ENCODE peak calls at places on chromosome 2, in nine cellular contexts. One of them, this sample, is unnamed.

GRCh38 chr2:158497486-158497885 is 40.7 kb downstream of the PKP4 start:
- DNase-seq in K562: no peak
- DNase-seq in suprapubic skin: no peak
- DNase-seq in stomach: no peak
- DNase-seq in sigmoid colon: no peak
- DNase-seq in esophagus muscularis mucosa: no peak
- DNase-seq in HepG2: peak; percentile 55
- DNase-seq in upper lobe of left lung: no peak
- DNase-seq in H1: no peak
- DNase-seq in this sample: no peak

GRCh38 chr2:44741507-44741906 is 200.0 kb upstream of the SIX3 start:
- DNase-seq in K562: no peak
- DNase-seq in suprapubic skin: no peak
- DNase-seq in stomach: no peak
- DNase-seq in sigmoid colon: no peak
- DNase-seq in esophagus muscularis mucosa: no peak
- DNase-seq in HepG2: peak; percentile 31
- DNase-seq in upper lobe of left lung: no peak
- DNase-seq in H1: no peak
- DNase-seq in this sample: no peak

GRCh38 chr2:127479219-127479825 is 47.0 kb downstream of the IWS1 start:
- DNase-seq in K562: peak; percentile 27
- DNase-seq in suprapubic skin: no peak
- DNase-seq in stomach: no peak
- DNase-seq in sigmoid colon: no peak
- DNase-seq in esophagus muscularis mucosa: no peak
- DNase-seq in HepG2: peak; percentile 73
- DNase-seq in upper lobe of left lung: no peak
- DNase-seq in H1: no peak
- DNase-seq in this sample: no peak

GRCh38 chr2:215366440-215367032 is 54.7 kb downstream of the ATIC start:
- DNase-seq in K562: no peak
- DNase-seq in suprapubic skin: no peak
- DNase-seq in stomach: no peak
- DNase-seq in sigmoid colon: no peak
- DNase-seq in esophagus muscularis mucosa: no peak
- DNase-seq in HepG2: no peak
- DNase-seq in upper lobe of left lung: no peak
- DNase-seq in H1: no peak
- DNase-seq in this sample: no peak

GRCh38 chr2:226031078-226031937 is 631.8 kb downstream of the NYAP2 start:
- DNase-seq in K562: no peak
- DNase-seq in suprapubic skin: peak; percentile 86
- DNase-seq in stomach: peak; percentile 31
- DNase-seq in sigmoid colon: peak; percentile 79
- DNase-seq in esophagus muscularis mucosa: no peak
- DNase-seq in HepG2: peak; percentile 73
- DNase-seq in upper lobe of left lung: peak; percentile 89
- DNase-seq in H1: peak; percentile 68
- DNase-seq in this sample: peak; percentile 17

GRCh38 chr2:187003038-187003543 is 154.1 kb upstream of the ZSWIM2 start:
- DNase-seq in K562: peak; percentile 62
- DNase-seq in suprapubic skin: no peak
- DNase-seq in stomach: no peak
- DNase-seq in sigmoid colon: no peak
- DNase-seq in esophagus muscularis mucosa: no peak
- DNase-seq in HepG2: no peak
- DNase-seq in upper lobe of left lung: peak; percentile 71
- DNase-seq in H1: no peak
- DNase-seq in this sample: no peak

GRCh38 chr2:240293865-240294461 is 141.5 kb upstream of the GPC1 start:
- DNase-seq in K562: no peak
- DNase-seq in suprapubic skin: no peak
- DNase-seq in stomach: no peak
- DNase-seq in sigmoid colon: no peak
- DNase-seq in esophagus muscularis mucosa: peak; percentile 89
- DNase-seq in HepG2: no peak
- DNase-seq in upper lobe of left lung: no peak
- DNase-seq in H1: no peak
- DNase-seq in this sample: no peak

GRCh38 chr2:100196786-100197494 is 54.5 kb upstream of the AFF3 start:
- DNase-seq in K562: no peak
- DNase-seq in suprapubic skin: no peak
- DNase-seq in stomach: no peak
- DNase-seq in sigmoid colon: peak; percentile 75
- DNase-seq in esophagus muscularis mucosa: no peak
- DNase-seq in HepG2: no peak
- DNase-seq in upper lobe of left lung: peak; percentile 60
- DNase-seq in H1: no peak
- DNase-seq in this sample: no peak

GRCh38 chr2:112163541-112163981 is 25.4 kb downstream of the FBLN7 start:
- DNase-seq in K562: no peak
- DNase-seq in suprapubic skin: peak; percentile 24
- DNase-seq in stomach: no peak
- DNase-seq in sigmoid colon: no peak
- DNase-seq in esophagus muscularis mucosa: no peak
- DNase-seq in HepG2: no peak
- DNase-seq in upper lobe of left lung: no peak
- DNase-seq in H1: no peak
- DNase-seq in this sample: no peak

GRCh38 chr2:175167076-175167791 is 769 bp downstream of the ATF2 start:
- DNase-seq in K562: peak; percentile 75
- DNase-seq in suprapubic skin: no peak
- DNase-seq in stomach: no peak
- DNase-seq in sigmoid colon: no peak
- DNase-seq in esophagus muscularis mucosa: no peak
- DNase-seq in HepG2: peak; percentile 40
- DNase-seq in upper lobe of left lung: no peak
- DNase-seq in H1: no peak
- DNase-seq in this sample: peak; percentile 33

GRCh38 chr2:175169191-175169590 is 1.2 kb upstream of the ATF2 start:
- DNase-seq in K562: no peak
- DNase-seq in suprapubic skin: no peak
- DNase-seq in stomach: no peak
- DNase-seq in sigmoid colon: no peak
- DNase-seq in esophagus muscularis mucosa: no peak
- DNase-seq in HepG2: no peak
- DNase-seq in upper lobe of left lung: no peak
- DNase-seq in H1: no peak
- DNase-seq in this sample: no peak

GRCh38 chr2:175166216-175166824 is 1.7 kb downstream of the ATF2 start:
- DNase-seq in K562: no peak
- DNase-seq in suprapubic skin: no peak
- DNase-seq in stomach: no peak
- DNase-seq in sigmoid colon: no peak
- DNase-seq in esophagus muscularis mucosa: no peak
- DNase-seq in HepG2: no peak
- DNase-seq in upper lobe of left lung: no peak
- DNase-seq in H1: no peak
- DNase-seq in this sample: no peak

GRCh38 chr2:175167792-175168563 is at the start of gene ATF2:
- DNase-seq in K562: peak; percentile 98
- DNase-seq in suprapubic skin: peak; percentile 99
- DNase-seq in stomach: peak; percentile 97
- DNase-seq in sigmoid colon: peak; percentile 100
- DNase-seq in esophagus muscularis mucosa: peak; percentile 100
- DNase-seq in HepG2: peak; percentile 100
- DNase-seq in upper lobe of left lung: peak; percentile 96
- DNase-seq in H1: peak; percentile 100
- DNase-seq in this sample: peak; percentile 98

DNA sequence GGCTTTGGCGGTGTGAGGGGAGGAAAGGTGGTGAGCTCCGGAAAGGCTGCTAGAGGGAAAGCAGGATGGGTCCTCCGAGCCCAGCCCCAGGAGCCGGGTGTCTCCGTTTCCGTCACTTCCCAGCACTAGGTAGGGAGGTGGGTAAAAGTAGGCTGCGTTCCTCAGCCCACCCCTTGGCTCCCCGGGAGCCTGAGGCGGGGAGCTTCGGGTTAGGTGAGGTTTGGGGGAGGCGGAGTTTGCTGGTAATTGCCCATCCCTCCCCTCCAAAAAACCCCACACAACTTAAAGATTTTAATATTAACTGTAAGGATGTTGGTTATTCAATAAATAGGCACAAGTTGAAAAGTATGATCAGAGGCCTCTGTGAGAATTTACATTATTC is 552 bp upstream of the ATF2 start:
- DNase-seq in K562: no peak
- DNase-seq in suprapubic skin: no peak
- DNase-seq in stomach: no peak
- DNase-seq in sigmoid colon: no peak
- DNase-seq in esophagus muscularis mucosa: no peak
- DNase-seq in HepG2: no peak
- DNase-seq in upper lobe of left lung: no peak
- DNase-seq in H1: no peak
- DNase-seq in this sample: no peak
- TF ChIP-seq POLR2A in K562: peak; percentile 87
- TF ChIP-seq POLR2A in suprapubic skin: no peak
- TF ChIP-seq POLR2A in stomach: peak; percentile 80
- TF ChIP-seq POLR2A in sigmoid colon: peak; percentile 47
- TF ChIP-seq POLR2A in esophagus muscularis mucosa: peak; percentile 50
- TF ChIP-seq POLR2A in HepG2: peak; percentile 65
- TF ChIP-seq POLR2A in upper lobe of left lung: peak; percentile 38
- TF ChIP-seq POLR2A in H1: peak; percentile 76
- TF ChIP-seq POLR2A in this sample: no peak

DNA sequence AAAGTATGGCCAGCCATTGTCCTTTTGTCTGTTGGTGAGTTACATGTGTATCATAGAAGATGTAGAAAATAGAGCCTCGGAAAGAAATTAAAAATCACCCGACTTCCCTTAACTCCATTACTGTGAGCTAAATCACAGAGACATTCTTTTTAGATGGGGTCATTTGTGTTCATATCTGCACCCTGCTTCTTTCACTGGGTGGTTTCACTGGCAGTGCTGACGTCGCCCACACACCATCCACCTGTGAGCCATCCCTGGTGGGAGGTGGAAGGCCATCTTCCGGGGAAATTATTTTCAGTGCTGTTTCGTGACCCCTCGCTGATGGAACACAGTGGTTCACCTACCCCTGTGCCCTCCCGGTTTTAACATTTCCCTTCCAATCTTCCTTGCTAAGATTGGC is 21.2 kb downstream of the SH3BP4 start:
- DNase-seq in K562: no peak
- DNase-seq in suprapubic skin: no peak
- DNase-seq in stomach: no peak
- DNase-seq in sigmoid colon: no peak
- DNase-seq in esophagus muscularis mucosa: no peak
- DNase-seq in HepG2: no peak
- DNase-seq in upper lobe of left lung: no peak
- DNase-seq in H1: no peak
- DNase-seq in this sample: no peak
- TF ChIP-seq EP300 in K562: no peak
- TF ChIP-seq EP300 in suprapubic skin: no peak
- TF ChIP-seq EP300 in stomach: no peak
- TF ChIP-seq EP300 in sigmoid colon: no peak
- TF ChIP-seq EP300 in esophagus muscularis mucosa: no peak
- TF ChIP-seq EP300 in HepG2: no peak
- TF ChIP-seq EP300 in upper lobe of left lung: no peak
- TF ChIP-seq EP300 in H1: no peak
- TF ChIP-seq EP300 in this sample: no peak

GRCh38 chr2:30272761-30273573 is 41.6 kb downstream of the LBH start:
- DNase-seq in K562: no peak
- DNase-seq in suprapubic skin: no peak
- DNase-seq in stomach: no peak
- DNase-seq in sigmoid colon: no peak
- DNase-seq in esophagus muscularis mucosa: no peak
- DNase-seq in HepG2: no peak
- DNase-seq in upper lobe of left lung: no peak
- DNase-seq in H1: no peak
- DNase-seq in this sample: peak; percentile 29
- TF ChIP-seq POLR2AphosphoS5 in K562: no peak
- TF ChIP-seq POLR2AphosphoS5 in suprapubic skin: no peak
- TF ChIP-seq POLR2AphosphoS5 in stomach: no peak
- TF ChIP-seq POLR2AphosphoS5 in sigmoid colon: no peak
- TF ChIP-seq POLR2AphosphoS5 in esophagus muscularis mucosa: peak; percentile 18
- TF ChIP-seq POLR2AphosphoS5 in HepG2: no peak
- TF ChIP-seq POLR2AphosphoS5 in upper lobe of left lung: no peak
- TF ChIP-seq POLR2AphosphoS5 in H1: no peak
- TF ChIP-seq POLR2AphosphoS5 in this sample: no peak

DNA sequence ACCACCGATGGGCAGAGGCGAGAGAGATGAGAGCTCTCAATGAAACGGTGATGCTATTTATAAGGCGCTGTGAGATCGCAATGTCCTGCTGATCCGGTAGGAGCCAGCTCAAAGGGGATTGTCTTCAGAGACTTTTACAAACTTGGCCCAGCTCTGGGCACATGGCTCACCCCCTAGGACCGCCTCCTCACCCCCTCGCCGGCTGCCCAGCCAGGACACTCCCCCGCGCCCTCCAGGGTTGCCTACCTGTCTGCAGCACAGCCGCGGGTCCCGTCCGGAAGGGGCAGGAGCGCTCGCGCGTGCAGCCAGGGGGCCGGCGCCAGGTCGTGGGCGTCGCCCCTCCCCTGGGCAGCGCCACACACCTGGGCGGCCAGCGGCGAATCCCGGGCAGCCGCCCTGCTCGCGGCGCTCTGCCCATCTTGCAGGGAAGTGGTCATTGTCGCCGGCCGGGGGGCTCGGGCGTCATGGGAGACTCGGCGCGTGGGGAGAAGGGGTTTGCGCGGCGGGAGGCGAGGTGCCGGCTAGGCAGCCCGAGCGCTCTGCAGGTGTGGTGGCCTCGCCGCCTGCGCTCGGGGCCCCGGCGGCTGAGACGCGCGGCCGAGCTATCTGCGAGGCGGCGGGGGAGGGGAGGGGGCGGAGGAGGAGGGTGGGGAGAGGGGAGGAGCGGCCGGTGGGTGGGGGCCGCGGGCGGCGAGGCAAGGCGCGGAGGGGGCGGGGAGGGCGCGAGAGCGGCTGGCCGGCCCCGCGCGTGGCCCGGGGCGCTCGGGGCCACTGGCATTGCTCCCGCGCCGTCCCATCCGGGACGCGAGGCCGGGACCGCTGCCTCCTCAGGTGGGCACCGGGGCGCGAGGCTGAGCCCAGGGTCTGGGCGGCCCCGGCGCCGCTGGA is at the start of gene GRB14:
- DNase-seq in K562: no peak
- DNase-seq in suprapubic skin: no peak
- DNase-seq in stomach: peak; percentile 45
- DNase-seq in sigmoid colon: no peak
- DNase-seq in esophagus muscularis mucosa: no peak
- DNase-seq in HepG2: peak; percentile 32
- DNase-seq in upper lobe of left lung: peak; percentile 90
- DNase-seq in H1: peak; percentile 62
- DNase-seq in this sample: peak; percentile 25
- TF ChIP-seq POLR2A in K562: no peak
- TF ChIP-seq POLR2A in suprapubic skin: no peak
- TF ChIP-seq POLR2A in stomach: no peak
- TF ChIP-seq POLR2A in sigmoid colon: no peak
- TF ChIP-seq POLR2A in esophagus muscularis mucosa: no peak
- TF ChIP-seq POLR2A in HepG2: no peak
- TF ChIP-seq POLR2A in upper lobe of left lung: no peak
- TF ChIP-seq POLR2A in H1: peak; percentile 83
- TF ChIP-seq POLR2A in this sample: no peak

DNA sequence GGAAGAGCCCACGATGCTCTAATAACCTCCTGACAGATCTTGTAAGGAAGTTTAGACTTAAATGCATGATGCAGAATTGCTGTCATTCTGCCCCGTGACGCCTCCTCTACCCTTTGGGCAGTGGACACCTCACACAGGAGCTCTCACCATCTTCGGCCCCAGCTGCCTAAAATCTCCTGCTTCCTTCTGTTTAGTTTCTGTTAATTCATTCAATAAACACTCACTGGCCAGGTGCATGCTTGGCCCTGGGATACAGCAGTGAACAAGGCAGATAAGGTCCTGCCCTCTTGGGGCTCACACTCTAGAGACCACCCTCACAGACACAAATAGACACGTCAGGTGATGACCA is 81.1 kb downstream of the SEPTIN10 start:
- DNase-seq in K562: no peak
- DNase-seq in suprapubic skin: peak; percentile 62
- DNase-seq in stomach: peak; percentile 15
- DNase-seq in sigmoid colon: no peak
- DNase-seq in esophagus muscularis mucosa: no peak
- DNase-seq in HepG2: no peak
- DNase-seq in upper lobe of left lung: no peak
- DNase-seq in H1: no peak
- DNase-seq in this sample: no peak
- TF ChIP-seq EP300 in K562: no peak
- TF ChIP-seq EP300 in suprapubic skin: no peak
- TF ChIP-seq EP300 in stomach: no peak
- TF ChIP-seq EP300 in sigmoid colon: no peak
- TF ChIP-seq EP300 in esophagus muscularis mucosa: no peak
- TF ChIP-seq EP300 in HepG2: no peak
- TF ChIP-seq EP300 in upper lobe of left lung: no peak
- TF ChIP-seq EP300 in H1: no peak
- TF ChIP-seq EP300 in this sample: no peak

This sample was measured in transverse colon.